ENCODE peak calls at places on chromosomes 7 and 10, in seven cellular contexts. S is OCI-LY7, L is K562, W is SK-N-SH, E is stomach, V is astrocyte, K is Caco-2. A is an unnamed sample.

GRCh38 chr7:18724311-18724710 is 228.8 kb downstream of the HDAC9 start:
- DNase-seq in E (no peak), K (no peak), L (no peak), W (no peak), V (no peak), S (no peak), A (no peak)

GRCh38 chr7:106813705-106814305 is 51.3 kb upstream of the PIK3CG start:
- DNase-seq in E (no peak), K (no peak), S (no peak), W (no peak), L (peak; percentile 38), V (peak; percentile 67), A (no peak)

GRCh38 chr7:140696024-140696678 is 357 bp upstream of the NDUFB2 start:
- DNase-seq in K (no peak), L (peak; percentile 99), W (peak; percentile 99), E (peak; percentile 96), V (peak; percentile 79), S (peak; percentile 91), A (peak; percentile 97)

GRCh38 chr7:117085275-117085674 is 132.0 kb downstream of the ST7 start:
- DNase-seq in K (no peak), E (no peak), V (no peak), W (no peak), L (no peak), S (no peak), A (no peak)

GRCh38 chr10:44323838-44324237 is 61.1 kb downstream of the CXCL12 start:
- DNase-seq in S (no peak), K (no peak), E (no peak), V (no peak), L (no peak), W (no peak), A (no peak)

GRCh38 chr7:69412331-69413146 is 185.7 kb upstream of the AUTS2 start:
- DNase-seq in E (no peak), L (peak; percentile 37), V (peak; percentile 83), W (peak; percentile 66), S (peak; percentile 51), K (peak; percentile 3), A (peak; percentile 73)

GRCh38 chr7:17140421-17140820 is 158.0 kb upstream of the AHR start:
- DNase-seq in S (no peak), W (no peak), L (no peak), V (no peak), E (no peak), K (no peak), A (no peak)

GRCh38 chr7:51301806-51302205 is 14.8 kb downstream of the COBL start:
- DNase-seq in L (no peak), V (no peak), K (no peak), W (no peak), S (no peak), E (no peak), A (no peak)

GRCh38 chr10:43012578-43012977 is 64.3 kb upstream of the RET start:
- DNase-seq in S (no peak), E (no peak), W (no peak), L (no peak), K (no peak), V (no peak), A (no peak)

GRCh38 chr10:16417341-16417740 is 19.5 kb upstream of the PTER start:
- DNase-seq in W (no peak), V (no peak), L (peak; percentile 33), S (no peak), E (no peak), K (no peak), A (no peak)

GRCh38 chr10:7956508-7956907 is 98.0 kb upstream of the GATA3 start:
- DNase-seq in S (peak; percentile 26), W (no peak), L (peak; percentile 35), E (no peak), K (no peak), V (peak; percentile 79), A (no peak)

GRCh38 chr10:6170638-6171037 is 32.1 kb upstream of the PFKFB3 start:
- DNase-seq in S (no peak), E (no peak), L (no peak), V (no peak), W (no peak), K (peak; percentile 33), A (no peak)

GRCh38 chr10:86599729-86600128 is 54.6 kb upstream of the OPN4 start:
- DNase-seq in V (no peak), L (peak; percentile 39), K (no peak), S (peak; percentile 18), W (no peak), E (peak; percentile 63), A (no peak)

GRCh38 chr7:91243591-91244368 is 20.5 kb upstream of the FZD1 start:
- DNase-seq in V (peak; percentile 29), L (no peak), K (no peak), E (no peak), S (no peak), W (no peak), A (no peak)

GRCh38 chr10:20254078-20254477 is 437.8 kb downstream of the PLXDC2 start:
- DNase-seq in V (peak; percentile 69), W (no peak), K (no peak), S (no peak), L (no peak), E (no peak), A (no peak)

GRCh38 chr10:20256969-20257368 is 440.7 kb downstream of the PLXDC2 start:
- DNase-seq in V (no peak), K (no peak), S (no peak), L (no peak), E (no peak), W (no peak), A (no peak)

GRCh38 chr10:20254497-20254896 is 438.3 kb downstream of the PLXDC2 start:
- DNase-seq in K (no peak), S (no peak), E (no peak), L (no peak), V (no peak), W (no peak), A (no peak)

DNA sequence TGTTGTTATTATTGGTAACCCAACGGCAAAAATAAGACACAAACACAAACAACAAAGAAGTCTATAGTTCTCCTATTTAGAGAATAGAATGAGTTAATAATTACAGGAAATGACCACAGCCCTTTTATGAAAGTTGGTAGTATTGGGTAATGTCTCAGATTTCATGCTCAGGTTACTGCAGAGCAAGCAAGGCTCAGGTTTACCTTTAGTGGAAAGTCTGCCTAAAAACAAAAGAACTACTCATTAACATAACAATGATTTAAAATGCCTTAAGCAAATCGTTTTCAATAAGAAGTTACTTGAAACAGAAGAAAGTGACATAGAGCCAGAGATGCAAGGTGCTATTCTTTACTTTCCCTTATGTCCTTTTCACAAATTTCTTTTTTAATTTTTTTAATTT is 441.2 kb downstream of the PLXDC2 start:
- DNase-seq in L (no peak), E (no peak), K (no peak), V (no peak), S (no peak), W (no peak), A (no peak)
- H3K4me1 ChIP-seq in L (no peaks in the 10 kb centered on the region), E (peaks cover 8% of the 10 kb centered on the region), K (no peaks in the 10 kb centered on the region), V (no peaks in the 10 kb centered on the region), S (no peaks in the 10 kb centered on the region), W (no peaks in the 10 kb centered on the region), A (no peaks in the 10 kb centered on the region)

DNA sequence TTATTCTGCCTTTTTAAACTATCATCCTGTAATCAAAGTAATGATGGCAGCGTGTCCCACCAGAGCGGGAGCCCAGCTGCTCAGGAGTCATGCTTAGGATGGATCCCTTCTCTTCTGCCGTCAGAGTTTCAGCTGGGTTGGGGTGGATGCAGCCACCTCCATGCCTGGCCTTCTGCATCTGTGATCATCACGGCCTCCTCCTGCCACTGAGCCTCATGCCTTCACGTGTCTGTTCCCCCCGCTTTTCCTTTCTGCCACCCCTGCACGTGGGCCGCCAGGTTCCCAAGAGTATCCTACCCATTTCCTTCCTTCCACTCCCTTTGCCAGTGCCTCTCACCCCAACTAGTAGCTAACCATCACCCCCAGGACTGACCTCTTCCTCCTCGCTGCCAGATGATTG is 151.5 kb downstream of the EGFR start:
- DNase-seq in S (no peak), W (no peak), E (no peak), K (no peak), L (no peak), V (no peak), A (no peak)
- H3K36me3 ChIP-seq in S (no peaks in the 10 kb centered on the region), W (peaks cover 62% of the 10 kb centered on the region), E (peaks cover 87% of the 10 kb centered on the region), K (peaks cover 2% of the 10 kb centered on the region), L (no peaks in the 10 kb centered on the region), V (peaks cover 56% of the 10 kb centered on the region), A (peaks cover 71% of the 10 kb centered on the region)

GRCh38 chr10:1591742-1592141 is 145.6 kb downstream of the ADARB2 start:
- DNase-seq in W (no peak), L (no peak), E (no peak), V (no peak), K (no peak), S (no peak), A (no peak)
- H3K4me1 ChIP-seq in W (no peaks in the 10 kb centered on the region), L (no peaks in the 10 kb centered on the region), E (no peaks in the 10 kb centered on the region), V (no peaks in the 10 kb centered on the region), K (no peaks in the 10 kb centered on the region), S (no peaks in the 10 kb centered on the region), A (no peaks in the 10 kb centered on the region)

GRCh38 chr10:1020460-1020859 is 5.2 kb downstream of the IDI2 start:
- DNase-seq in V (no peak), L (no peak), W (no peak), E (no peak), K (no peak), S (no peak), A (no peak)

GRCh38 chr10:1019362-1019761 is 6.3 kb downstream of the IDI2 start:
- DNase-seq in K (no peak), S (no peak), L (no peak), E (no peak), W (no peak), V (no peak), A (no peak)

GRCh38 chr10:1010703-1011102 is 15.0 kb downstream of the IDI2 start:
- DNase-seq in E (no peak), V (no peak), L (no peak), W (no peak), S (no peak), K (no peak), A (no peak)

GRCh38 chr10:1011696-1012095 is 14.0 kb downstream of the IDI2 start:
- DNase-seq in E (no peak), K (no peak), S (no peak), L (no peak), V (no peak), W (no peak), A (no peak)

DNA sequence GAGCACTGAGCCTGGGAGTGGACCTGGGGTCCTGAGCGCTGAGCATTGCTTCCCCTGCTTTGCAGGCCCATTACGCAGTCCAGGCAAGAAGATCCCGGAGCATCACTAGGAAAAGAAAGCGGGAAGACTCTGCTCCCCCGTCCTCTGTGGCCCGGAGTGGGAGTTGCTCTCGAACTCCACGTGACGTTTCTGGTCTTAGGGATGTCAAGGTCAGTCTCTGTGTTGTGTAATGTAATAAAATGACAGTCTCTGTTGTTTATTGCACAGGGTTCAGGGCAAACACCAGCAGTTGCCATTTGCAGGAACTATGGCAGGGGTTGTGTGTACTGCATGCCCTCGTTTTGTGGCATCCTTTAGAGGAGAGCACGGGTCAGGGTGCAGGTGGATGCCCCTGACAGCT is 10.0 kb downstream of the IDI2 start:
- DNase-seq in L (no peak), S (no peak), K (no peak), W (no peak), V (no peak), E (no peak), A (no peak)
- H3K36me3 ChIP-seq in L (peaks cover 88% of the 10 kb centered on the region), S (peaks cover 94% of the 10 kb centered on the region), K (peaks cover 5% of the 10 kb centered on the region), W (peaks cover 74% of the 10 kb centered on the region), V (peaks cover 68% of the 10 kb centered on the region), E (peaks cover 98% of the 10 kb centered on the region), A (peaks cover 69% of the 10 kb centered on the region)

DNA sequence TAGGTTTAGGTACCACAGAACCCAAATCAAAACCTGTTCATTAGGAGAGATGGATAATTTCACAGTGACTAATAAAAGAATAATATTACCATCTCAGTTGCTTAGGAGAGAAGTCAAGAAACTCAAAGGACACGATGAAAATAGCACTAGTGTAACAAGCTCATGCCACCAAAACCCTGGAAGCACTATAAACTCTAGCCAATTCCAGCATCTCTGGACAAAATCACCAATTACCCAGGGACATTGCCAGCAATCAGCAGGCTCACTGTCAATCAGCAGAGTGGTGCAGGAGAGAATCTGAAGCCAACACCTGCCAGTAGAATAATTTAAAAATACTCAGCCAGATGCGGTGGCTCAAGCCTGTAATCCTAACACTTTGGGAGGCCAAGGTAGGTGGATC is 88.9 kb downstream of the ARMH3 start:
- DNase-seq in K (no peak), V (no peak), E (no peak), W (no peak), S (no peak), L (no peak), A (no peak)
- H3K4me1 ChIP-seq in K (no peaks in the 10 kb centered on the region), V (peaks cover 11% of the 10 kb centered on the region), E (no peaks in the 10 kb centered on the region), W (peaks cover 3% of the 10 kb centered on the region), S (peaks cover 41% of the 10 kb centered on the region), L (no peaks in the 10 kb centered on the region), A (no peaks in the 10 kb centered on the region)